ENCODE peak calls at places on chromosomes 3 and 15, in ten cellular contexts. J, G, V, M, T, X, Q, K, A and D are unnamed samples.

GRCh38 chr15:88861621-88862020 is 33.7 kb downstream of the HAPLN3 start:
- DNase-seq in J (no peak), Q (no peak), A (no peak), T (no peak), V (no peak), M (no peak), X (no peak), G (no peak), K (no peak), D (no peak)

GRCh38 chr3:66490214-66490613 is 10.6 kb downstream of the LRIG1 start:
- DNase-seq in A (no peak), M (no peak), Q (no peak), V (no peak), X (no peak), G (no peak), K (peak; percentile 83), T (peak; percentile 86), J (no peak), D (no peak)

GRCh38 chr15:82739086-82739485 is 29.4 kb upstream of the AP3B2 start:
- DNase-seq in J (no peak), Q (no peak), V (no peak), A (no peak), K (no peak), M (no peak), T (no peak), G (no peak), X (no peak), D (no peak)

GRCh38 chr3:15434756-15435155 is 7.4 kb downstream of the EAF1 start:
- DNase-seq in A (no peak), T (no peak), V (no peak), G (no peak), Q (no peak), J (no peak), M (no peak), X (no peak), K (no peak), D (no peak)

GRCh38 chr3:46578973-46579755 is 13.1 kb upstream of the LRRC2 start:
- DNase-seq in J (no peak), V (no peak), T (no peak), A (no peak), X (peak; percentile 12), Q (no peak), K (no peak), M (no peak), G (no peak), D (peak; percentile 10)

GRCh38 chr3:151912041-151912440 is 38.6 kb downstream of the SUCNR1 start:
- DNase-seq in V (no peak), X (no peak), J (no peak), T (no peak), G (no peak), M (no peak), Q (no peak), K (no peak), A (no peak), D (no peak)

GRCh38 chr3:10155658-10156057 is 9.1 kb upstream of the IRAK2 start:
- DNase-seq in K (no peak), G (no peak), Q (no peak), A (no peak), J (no peak), M (no peak), T (no peak), X (no peak), V (no peak), D (no peak)

GRCh38 chr3:61559108-61559731 is 2.2 kb upstream of the PTPRG start:
- DNase-seq in T (no peak), M (no peak), Q (no peak), X (no peak), G (peak; percentile 12), V (no peak), A (no peak), K (no peak), J (no peak), D (no peak)

GRCh38 chr3:151743860-151744259 is 10.1 kb downstream of the AADACL2 start:
- DNase-seq in J (no peak), V (no peak), M (no peak), T (no peak), X (no peak), G (no peak), Q (no peak), A (no peak), K (no peak), D (no peak)

GRCh38 chr15:91491131-91491950 is 362.2 kb upstream of the SLCO3A1 start:
- DNase-seq in G (no peak), X (peak; percentile 53), A (no peak), K (no peak), T (peak; percentile 63), M (no peak), J (no peak), Q (no peak), V (no peak), D (no peak)

GRCh38 chr15:100106732-100107131 is 235.0 kb downstream of the ADAMTS17 start:
- DNase-seq in X (no peak), T (no peak), V (no peak), K (no peak), M (no peak), Q (no peak), G (no peak), J (no peak), A (no peak), D (no peak)

GRCh38 chr3:100210777-100211145 is 50.0 kb upstream of the TBC1D23 start:
- DNase-seq in X (no peak), Q (no peak), V (no peak), J (no peak), M (no peak), T (peak; percentile 36), A (no peak), K (no peak), G (no peak), D (no peak)

GRCh38 chr15:47670365-47670764 is 46.9 kb upstream of the SEMA6D start:
- DNase-seq in J (peak; percentile 55), A (no peak), X (no peak), K (no peak), M (no peak), Q (no peak), G (no peak), V (no peak), T (no peak), D (no peak)

GRCh38 chr3:143865302-143865701 is 17.0 kb upstream of the SLC9A9 start:
- DNase-seq in Q (no peak), T (no peak), G (no peak), M (no peak), A (no peak), V (no peak), J (no peak), K (no peak), X (no peak), D (no peak)

GRCh38 chr15:38531509-38531908 is 33.1 kb downstream of the RASGRP1 start:
- DNase-seq in Q (no peak), G (no peak), M (no peak), V (no peak), A (no peak), J (no peak), K (no peak), X (peak; percentile 24), T (no peak), D (no peak)

GRCh38 chr3:23880703-23881339 is 36.0 kb downstream of the NKIRAS1 start:
- DNase-seq in Q (no peak), X (no peak), V (no peak), K (no peak), M (no peak), T (no peak), A (no peak), G (no peak), J (no peak), D (no peak)

GRCh38 chr3:107346559-107346958 is 30.7 kb upstream of the CCDC54 start:
- DNase-seq in X (no peak), M (no peak), J (no peak), V (no peak), T (no peak), K (no peak), A (no peak), Q (no peak), G (no peak), D (no peak)

DNA sequence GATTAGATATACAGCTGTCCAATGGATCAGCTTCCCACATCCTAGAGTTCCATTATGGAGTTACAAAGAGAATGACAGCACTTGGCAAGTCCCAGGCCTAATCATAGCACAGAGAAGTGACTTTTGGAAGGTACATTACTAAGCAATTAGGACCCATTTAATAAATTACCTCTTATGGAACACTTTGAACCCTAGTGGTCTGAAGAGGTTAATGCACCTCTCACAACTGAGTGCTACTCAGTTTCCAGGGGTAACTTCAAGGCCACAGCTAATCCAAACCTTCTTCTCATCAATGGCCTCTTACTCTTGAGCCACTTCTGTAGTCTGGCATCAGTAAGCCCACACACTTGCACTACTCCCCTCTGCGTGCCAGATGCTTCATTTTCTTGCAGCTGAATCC is 34.9 kb upstream of the MEIS2 start:
- DNase-seq in A (no peak), X (peak; percentile 28), K (peak; percentile 41), G (no peak), M (no peak), T (peak; percentile 28), V (no peak), J (peak; percentile 20), Q (no peak), D (no peak)
- TF ChIP-seq CTCF in A (peak; percentile 23), X (peak; percentile 17), K (peak; percentile 28), G (peak; percentile 66), M (no peak), T (peak; percentile 38), V (peak; percentile 25), J (peak; percentile 50), Q (no peak), D (no peak)

DNA sequence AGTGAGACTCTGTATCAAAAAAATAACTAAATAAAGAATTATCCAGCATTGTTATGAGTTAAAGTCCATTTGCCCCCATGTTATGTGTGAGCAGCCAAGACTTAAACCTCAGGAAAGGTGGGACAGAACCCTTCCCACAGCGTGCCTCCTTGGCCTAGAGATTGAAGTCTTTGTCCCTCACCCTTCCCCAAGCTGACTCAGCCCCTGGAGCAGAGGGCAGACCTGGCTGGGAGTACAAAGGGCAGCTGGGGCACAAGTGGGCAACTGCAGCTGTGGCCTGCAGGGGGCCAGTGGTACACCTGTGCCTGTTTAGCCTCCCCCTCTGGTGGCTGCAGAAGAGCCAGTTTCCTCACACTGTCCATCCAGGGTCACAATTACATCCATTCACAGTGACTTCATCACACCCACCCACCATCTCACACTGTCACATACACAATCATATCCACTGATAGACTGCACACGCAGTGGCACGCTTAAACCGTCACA is 940 bp upstream of the ACY1 start:
- DNase-seq in G (peak; percentile 54), T (peak; percentile 69), X (peak; percentile 78), K (peak; percentile 39), M (peak; percentile 51), V (no peak), Q (peak; percentile 31), J (peak; percentile 68), A (no peak), D (no peak)
- TF ChIP-seq CTCF in G (peak; percentile 68), T (peak; percentile 85), X (peak; percentile 54), K (peak; percentile 67), M (no peak), V (peak; percentile 42), Q (no peak), J (peak; percentile 59), A (peak; percentile 19), D (peak; percentile 51)

GRCh38 chr3:152978152-152978551 is 143.2 kb downstream of the P2RY1 start:
- DNase-seq in A (no peak), T (no peak), M (no peak), Q (no peak), V (no peak), G (no peak), J (no peak), K (no peak), X (no peak), D (no peak)
- TF ChIP-seq CTCF in A (no peak), T (no peak), M (no peak), Q (no peak), V (no peak), G (no peak), J (no peak), K (no peak), X (no peak), D (no peak)

GRCh38 chr15:60299452-60300047 is 98.2 kb downstream of the ANXA2 start:
- DNase-seq in K (no peak), G (no peak), M (peak; percentile 31), V (no peak), X (no peak), T (no peak), A (peak; percentile 49), J (peak; percentile 33), Q (no peak), D (peak; percentile 64)
- TF ChIP-seq CTCF in K (no peak), G (no peak), M (no peak), V (no peak), X (no peak), T (no peak), A (peak; percentile 6), J (peak; percentile 17), Q (no peak), D (no peak)